ENCODE peak calls at places on chromosomes 7 and 10, in five cellular contexts. P is body of pancreas, N is natural killer cell, R is CD14-positive monocyte, C is kidney epithelial cell. M is an unnamed sample.

GRCh38 chr7:73851410-73852338 is 9.3 kb upstream of the TMEM270 start:
- DNase-seq in C (peak), N (no peak), R (no peak), P (no peak), M (peak)

GRCh38 chr10:73873843-73874215 is 526 bp downstream of the CAMK2G start:
- DNase-seq in N (no peak), R (no peak), P (no peak), C (no peak), M (no peak)

GRCh38 chr7:50356212-50356944 is 51.9 kb downstream of the IKZF1 start:
- DNase-seq in N (no peak), P (no peak), R (peak), C (no peak), M (no peak)

GRCh38 chr7:107891619-107892366 is 810 bp downstream of the DLD start:
- DNase-seq in N (no peak), P (no peak), C (no peak), R (no peak), M (no peak)

GRCh38 chr10:126478600-126478999 is 90.3 kb upstream of the ADAM12 start:
- DNase-seq in C (no peak), R (no peak), N (no peak), P (no peak), M (no peak)

GRCh38 chr7:80954181-80954580 is 35.3 kb upstream of the SEMA3C start:
- DNase-seq in R (no peak), P (no peak), N (no peak), C (no peak), M (no peak)

GRCh38 chr7:130896898-130897514 is 163.0 kb upstream of the KLF14 start:
- DNase-seq in C (no peak), R (peak), P (peak), N (peak), M (no peak)

GRCh38 chr7:4237296-4238235 is 444.5 kb upstream of the FOXK1 start:
- DNase-seq in R (no peak), P (no peak), N (no peak), C (no peak), M (no peak)

GRCh38 chr7:80279760-80280159 is 145.1 kb downstream of the GNAI1 start:
- DNase-seq in R (no peak), C (no peak), N (no peak), P (peak), M (no peak)

GRCh38 chr7:123538189-123538714 is 3.9 kb upstream of the IQUB start:
- DNase-seq in C (peak), N (no peak), P (no peak), R (no peak), M (peak)

GRCh38 chr7:96075510-96076349 is 246.2 kb downstream of the SLC25A13 start:
- DNase-seq in P (peak), N (peak), C (no peak), R (no peak), M (no peak)

GRCh38 chr10:125811251-125811650 is 11.8 kb downstream of the UROS start:
- DNase-seq in C (no peak), P (no peak), R (no peak), N (no peak), M (peak)

GRCh38 chr7:2928613-2929311 is 84.7 kb upstream of the GNA12 start:
- DNase-seq in P (no peak), R (peak), C (no peak), N (no peak), M (no peak)

GRCh38 chr10:115854740-115855435 is 418.1 kb downstream of the GFRA1 start:
- DNase-seq in N (no peak), R (no peak), C (no peak), P (no peak), M (no peak)

GRCh38 chr10:4246881-4247358 is 461.9 kb upstream of the KLF6 start:
- DNase-seq in P (no peak), N (no peak), C (no peak), R (no peak), M (peak)

GRCh38 chr10:131183546-131184045 is 127.9 kb downstream of the TCERG1L start:
- DNase-seq in C (no peak), R (peak), N (no peak), P (no peak), M (no peak)

GRCh38 chr10:124138195-124138882 is 44.9 kb upstream of the CHST15 start:
- DNase-seq in P (peak), R (peak), N (no peak), C (no peak), M (no peak)

GRCh38 chr7:74017122-74017521 is 10.9 kb upstream of the ELN start:
- DNase-seq in C (no peak), R (no peak), P (no peak), N (no peak), M (no peak)

GRCh38 chr7:22348379-22348778 is 8.6 kb downstream of the RAPGEF5 start:
- DNase-seq in R (no peak), C (no peak), P (no peak), N (no peak), M (no peak)

GRCh38 chr7:31850601-31851000 is 163.6 kb downstream of the PPP1R17 start:
- DNase-seq in P (no peak), N (no peak), C (no peak), R (no peak), M (no peak)

GRCh38 chr7:142438923-142439515 is 181.2 kb upstream of the PRSS58 start:
- DNase-seq in P (no peak), N (no peak), R (no peak), C (no peak), M (no peak)

GRCh38 chr7:79820387-79820786 is 314.2 kb upstream of the GNAI1 start:
- DNase-seq in C (no peak), P (peak), N (no peak), R (no peak), M (no peak)

GRCh38 chr7:95649546-95649945 is 53.2 kb upstream of the PDK4 start:
- DNase-seq in R (no peak), P (no peak), C (no peak), N (no peak), M (no peak)

GRCh38 chr7:105602325-105603305 is 21.3 kb upstream of the EFCAB10 start:
- DNase-seq in R (no peak), C (no peak), P (no peak), N (no peak), M (no peak)

GRCh38 chr10:201328-201771 is 66.1 kb downstream of the ZMYND11 start:
- DNase-seq in N (no peak), R (no peak), C (no peak), P (no peak), M (no peak)

GRCh38 chr7:108584211-108584610 is 14.5 kb downstream of the DNAJB9 start:
- DNase-seq in P (no peak), N (no peak), C (no peak), R (no peak), M (no peak)

GRCh38 chr10:35636942-35637341 is 5.2 kb downstream of the FZD8 start:
- DNase-seq in P (no peak), R (no peak), C (no peak), N (no peak), M (no peak)

GRCh38 chr7:150801946-150802771 is 1.6 kb downstream of the TMEM176A start:
- DNase-seq in C (no peak), R (no peak), P (no peak), N (no peak), M (no peak)

GRCh38 chr10:119337796-119338432 is 130.5 kb downstream of the GRK5 start:
- DNase-seq in P (no peak), R (no peak), N (no peak), C (no peak), M (no peak)

GRCh38 chr7:36047254-36047653 is 105.8 kb upstream of the EEPD1 start:
- DNase-seq in C (no peak), P (no peak), R (no peak), N (no peak), M (no peak)
- TF ChIP-seq CTCF in C (peak), P (no peak), R (no peak), N (no peak), M (peak)

DNA sequence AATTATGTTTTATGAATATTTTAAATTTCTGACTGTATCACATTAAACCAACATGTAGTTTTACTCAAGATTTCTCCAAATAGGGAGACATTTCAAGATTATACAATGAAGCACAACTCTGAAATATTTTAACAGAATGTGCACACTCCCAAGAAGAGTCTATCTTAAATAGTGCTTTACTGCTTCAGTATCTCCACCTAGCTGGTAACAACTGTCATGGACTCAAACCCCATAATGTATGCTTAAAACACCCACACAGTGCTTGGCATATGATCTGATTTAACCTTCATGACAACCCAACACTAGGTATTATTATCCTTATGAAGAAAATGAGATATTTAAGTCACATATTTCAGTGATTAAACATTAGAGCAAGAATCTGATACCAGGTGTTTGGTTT is 45.9 kb downstream of the ASZ1 start:
- DNase-seq in N (no peak), P (no peak), C (no peak), R (no peak), M (no peak)
- TF ChIP-seq CTCF in N (no peak), P (no peak), C (no peak), R (no peak), M (peak)

GRCh38 chr7:128021361-128021760 is 9.9 kb downstream of the LRRC4 start:
- DNase-seq in P (no peak), R (no peak), C (peak), N (no peak), M (no peak)

GRCh38 chr7:128017880-128018845 is 13.1 kb downstream of the LRRC4 start:
- DNase-seq in P (peak), N (no peak), C (peak), R (no peak), M (no peak)

GRCh38 chr7:128019330-128019729 is 11.9 kb downstream of the LRRC4 start:
- DNase-seq in R (no peak), N (no peak), C (no peak), P (no peak), M (no peak)

GRCh38 chr7:128017460-128017859 is 13.8 kb downstream of the LRRC4 start:
- DNase-seq in R (no peak), P (peak), C (no peak), N (no peak), M (no peak)

DNA sequence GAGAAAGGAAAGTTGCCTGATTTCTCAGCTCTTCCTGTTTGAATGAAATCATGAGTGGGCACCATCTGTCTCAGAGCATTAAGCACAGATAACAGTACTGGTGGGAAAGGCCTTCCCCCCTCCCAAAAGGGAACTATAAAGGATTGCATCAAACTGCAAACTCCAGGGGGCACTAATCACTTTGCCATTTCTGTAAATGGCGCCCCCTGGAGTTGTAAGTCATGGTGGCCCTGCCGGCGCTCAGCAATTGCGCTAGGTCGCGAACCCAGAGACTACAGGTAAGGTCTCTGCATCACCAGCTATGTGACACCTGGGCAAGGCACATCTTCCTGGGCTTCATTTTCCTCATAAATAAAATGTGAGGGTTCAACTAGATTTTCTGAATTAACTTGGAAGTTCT is 11.1 kb downstream of the LRRC4 start:
- DNase-seq in C (no peak), R (no peak), P (no peak), N (no peak), M (no peak)
- TF ChIP-seq CTCF in C (peak), R (peak), P (no peak), N (no peak), M (no peak)

GRCh38 chr7:34675749-34676374 is 17.8 kb downstream of the NPSR1 start:
- DNase-seq in P (peak), N (no peak), R (no peak), C (no peak), M (no peak)
- TF ChIP-seq CTCF in P (peak), N (peak), R (peak), C (peak), M (peak)

GRCh38 chr7:63105978-63106377 is 892.7 kb upstream of the ZNF722 start:
- DNase-seq in N (no peak), P (no peak), C (no peak), R (no peak), M (no peak)
- TF ChIP-seq CTCF in N (no peak), P (no peak), C (no peak), R (no peak), M (no peak)